ENCODE peak calls at places on chromosomes 2 and 18, in seven cellular contexts. One of them, this sample, is unnamed.
A peak's percentile ranks its signal among the peaks of the same experiment; 100 is the strongest.

GRCh38 chr2:137659616-137660015 is 304.7 kb upstream of the HNMT start:
- DNase-seq in K562: no peak
- DNase-seq in H1: no peak
- DNase-seq in GM12878: no peak
- DNase-seq in HepG2: peak; percentile 12
- DNase-seq in T47D: peak; percentile 65
- DNase-seq in SK-N-SH: peak; percentile 10
- DNase-seq in this sample: no peak

GRCh38 chr18:56568986-56569385 is 69.4 kb downstream of the TXNL1 start:
- DNase-seq in K562: no peak
- DNase-seq in H1: no peak
- DNase-seq in GM12878: no peak
- DNase-seq in HepG2: no peak
- DNase-seq in T47D: no peak
- DNase-seq in SK-N-SH: no peak
- DNase-seq in this sample: no peak

GRCh38 chr2:158644139-158644538 is 151.0 kb upstream of the DAPL1 start:
- DNase-seq in K562: no peak
- DNase-seq in H1: no peak
- DNase-seq in GM12878: no peak
- DNase-seq in HepG2: no peak
- DNase-seq in T47D: no peak
- DNase-seq in SK-N-SH: no peak
- DNase-seq in this sample: no peak

GRCh38 chr2:53859354-53860159 is at the start of gene GPR75:
- DNase-seq in K562: no peak
- DNase-seq in H1: no peak
- DNase-seq in GM12878: no peak
- DNase-seq in HepG2: no peak
- DNase-seq in T47D: no peak
- DNase-seq in SK-N-SH: peak; percentile 27
- DNase-seq in this sample: no peak

GRCh38 chr2:64379221-64379620 is 74.7 kb upstream of the LGALSL start:
- DNase-seq in K562: no peak
- DNase-seq in H1: no peak
- DNase-seq in GM12878: no peak
- DNase-seq in HepG2: no peak
- DNase-seq in T47D: no peak
- DNase-seq in SK-N-SH: no peak
- DNase-seq in this sample: no peak

GRCh38 chr2:73050011-73050617 is 21.4 kb downstream of the SFXN5 start:
- DNase-seq in K562: no peak
- DNase-seq in H1: no peak
- DNase-seq in GM12878: no peak
- DNase-seq in HepG2: no peak
- DNase-seq in T47D: no peak
- DNase-seq in SK-N-SH: no peak
- DNase-seq in this sample: no peak

GRCh38 chr2:37590119-37590571 is 81.3 kb downstream of the CDC42EP3 start:
- DNase-seq in K562: no peak
- DNase-seq in H1: no peak
- DNase-seq in GM12878: no peak
- DNase-seq in HepG2: no peak
- DNase-seq in T47D: no peak
- DNase-seq in SK-N-SH: no peak
- DNase-seq in this sample: no peak

GRCh38 chr2:42025151-42025582 is 22.7 kb upstream of the PKDCC start:
- DNase-seq in K562: no peak
- DNase-seq in H1: no peak
- DNase-seq in GM12878: no peak
- DNase-seq in HepG2: no peak
- DNase-seq in T47D: peak; percentile 16
- DNase-seq in SK-N-SH: peak; percentile 74
- DNase-seq in this sample: no peak

GRCh38 chr2:168156661-168157060 is 90.7 kb downstream of the STK39 start:
- DNase-seq in K562: no peak
- DNase-seq in H1: no peak
- DNase-seq in GM12878: no peak
- DNase-seq in HepG2: no peak
- DNase-seq in T47D: no peak
- DNase-seq in SK-N-SH: peak; percentile 49
- DNase-seq in this sample: no peak

DNA sequence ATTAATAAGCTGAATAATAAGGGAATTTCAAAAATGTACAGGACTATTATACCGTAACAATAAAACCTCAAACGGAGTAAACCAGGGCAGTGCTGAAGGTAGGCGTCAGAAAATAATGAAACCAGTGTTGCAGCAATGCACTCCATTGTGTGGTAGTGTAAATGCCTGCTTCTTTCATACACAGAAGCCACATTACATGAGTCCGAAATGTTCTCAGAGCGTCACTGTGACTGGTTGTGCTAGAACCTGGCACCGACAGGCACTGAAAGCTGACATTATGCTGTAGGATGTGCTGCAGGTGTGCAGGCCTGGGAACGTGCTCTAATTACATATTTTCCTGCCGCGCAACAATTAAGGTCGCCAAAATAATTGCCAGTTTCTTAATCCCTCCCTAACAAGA is 53.3 kb downstream of the ZEB2 start:
- DNase-seq in K562: no peak
- DNase-seq in H1: no peak
- DNase-seq in GM12878: no peak
- DNase-seq in HepG2: no peak
- DNase-seq in T47D: no peak
- DNase-seq in SK-N-SH: no peak
- DNase-seq in this sample: no peak
- TF ChIP-seq JUND in K562: no peak
- TF ChIP-seq JUND in H1: no peak
- TF ChIP-seq JUND in GM12878: no peak
- TF ChIP-seq JUND in HepG2: no peak
- TF ChIP-seq JUND in T47D: no peak
- TF ChIP-seq JUND in SK-N-SH: no peak
- TF ChIP-seq JUND in this sample: no peak

GRCh38 chr2:11930211-11930761 is 183.9 kb downstream of the LPIN1 start:
- DNase-seq in K562: no peak
- DNase-seq in H1: no peak
- DNase-seq in GM12878: no peak
- DNase-seq in HepG2: no peak
- DNase-seq in T47D: no peak
- DNase-seq in SK-N-SH: peak; percentile 32
- DNase-seq in this sample: no peak
- TF ChIP-seq JUND in K562: no peak
- TF ChIP-seq JUND in H1: no peak
- TF ChIP-seq JUND in GM12878: no peak
- TF ChIP-seq JUND in HepG2: no peak
- TF ChIP-seq JUND in T47D: no peak
- TF ChIP-seq JUND in SK-N-SH: no peak
- TF ChIP-seq JUND in this sample: no peak

GRCh38 chr18:44229693-44230108 is 451.0 kb upstream of the SETBP1 start:
- DNase-seq in K562: no peak
- DNase-seq in H1: no peak
- DNase-seq in GM12878: no peak
- DNase-seq in HepG2: no peak
- DNase-seq in T47D: no peak
- DNase-seq in SK-N-SH: peak; percentile 1
- DNase-seq in this sample: no peak
- TF ChIP-seq JUND in K562: no peak
- TF ChIP-seq JUND in H1: no peak
- TF ChIP-seq JUND in GM12878: no peak
- TF ChIP-seq JUND in HepG2: no peak
- TF ChIP-seq JUND in T47D: no peak
- TF ChIP-seq JUND in SK-N-SH: peak; percentile 86
- TF ChIP-seq JUND in this sample: no peak

GRCh38 chr18:44537521-44537920 is 143.2 kb upstream of the SETBP1 start:
- DNase-seq in K562: no peak
- DNase-seq in H1: peak; percentile 31
- DNase-seq in GM12878: no peak
- DNase-seq in HepG2: no peak
- DNase-seq in T47D: peak; percentile 77
- DNase-seq in SK-N-SH: peak; percentile 1
- DNase-seq in this sample: no peak
- TF ChIP-seq JUND in K562: no peak
- TF ChIP-seq JUND in H1: no peak
- TF ChIP-seq JUND in GM12878: no peak
- TF ChIP-seq JUND in HepG2: no peak
- TF ChIP-seq JUND in T47D: peak; percentile 70
- TF ChIP-seq JUND in SK-N-SH: peak; percentile 98
- TF ChIP-seq JUND in this sample: no peak

This sample was measured in HCT116.